ENCODE peak calls at places on chromosomes 4 and X, in eight cellular contexts. One of them, this sample, is unnamed.

GRCh38 chr4:1325176-1325480 is 21.9 kb upstream of the UVSSA start:
- DNase-seq in gastrocnemius medialis: no peak
- DNase-seq in astrocyte: no peak
- DNase-seq in astrocyte of the cerebellum: no peak
- DNase-seq in fibroblast of mammary gland: no peak
- DNase-seq in IMR-90: no peak
- DNase-seq in lower lobe of right lung: peak
- DNase-seq in fibroblast of pulmonary artery: no peak
- DNase-seq in this sample: no peak

GRCh38 chrX:131741103-131741581 is 197.3 kb downstream of the OR13H1 start:
- DNase-seq in astrocyte of the cerebellum: peak
- DNase-seq in fibroblast of mammary gland: peak
- DNase-seq in astrocyte: peak
- DNase-seq in gastrocnemius medialis: no peak
- DNase-seq in lower lobe of right lung: no peak
- DNase-seq in fibroblast of pulmonary artery: no peak
- DNase-seq in IMR-90: peak
- DNase-seq in this sample: no peak

GRCh38 chrX:9912341-9912740 is 54.8 kb upstream of the CLDN34 start:
- DNase-seq in gastrocnemius medialis: no peak
- DNase-seq in fibroblast of mammary gland: no peak
- DNase-seq in fibroblast of pulmonary artery: peak
- DNase-seq in IMR-90: peak
- DNase-seq in astrocyte of the cerebellum: no peak
- DNase-seq in lower lobe of right lung: no peak
- DNase-seq in astrocyte: peak
- DNase-seq in this sample: no peak

GRCh38 chr4:188268081-188268908 is 129.1 kb downstream of the TRIML1 start:
- DNase-seq in gastrocnemius medialis: no peak
- DNase-seq in fibroblast of mammary gland: no peak
- DNase-seq in IMR-90: no peak
- DNase-seq in lower lobe of right lung: no peak
- DNase-seq in astrocyte of the cerebellum: no peak
- DNase-seq in fibroblast of pulmonary artery: no peak
- DNase-seq in astrocyte: no peak
- DNase-seq in this sample: no peak

GRCh38 chr4:75555294-75556164 is at the start of gene ODAPH:
- DNase-seq in fibroblast of mammary gland: peak
- DNase-seq in astrocyte: peak
- DNase-seq in astrocyte of the cerebellum: peak
- DNase-seq in gastrocnemius medialis: no peak
- DNase-seq in fibroblast of pulmonary artery: no peak
- DNase-seq in IMR-90: peak
- DNase-seq in lower lobe of right lung: no peak
- DNase-seq in this sample: peak

GRCh38 chr4:136526517-136526916 is 1005.8 kb downstream of the PCDH18 start:
- DNase-seq in fibroblast of mammary gland: no peak
- DNase-seq in gastrocnemius medialis: no peak
- DNase-seq in astrocyte of the cerebellum: no peak
- DNase-seq in lower lobe of right lung: no peak
- DNase-seq in IMR-90: no peak
- DNase-seq in fibroblast of pulmonary artery: no peak
- DNase-seq in astrocyte: peak
- DNase-seq in this sample: peak

GRCh38 chr4:95637047-95637600 is 88.4 kb upstream of the UNC5C start:
- DNase-seq in IMR-90: no peak
- DNase-seq in astrocyte: peak
- DNase-seq in astrocyte of the cerebellum: peak
- DNase-seq in fibroblast of pulmonary artery: peak
- DNase-seq in fibroblast of mammary gland: peak
- DNase-seq in lower lobe of right lung: no peak
- DNase-seq in gastrocnemius medialis: no peak
- DNase-seq in this sample: no peak

GRCh38 chrX:29042341-29042740 is 455.1 kb downstream of the IL1RAPL1 start:
- DNase-seq in gastrocnemius medialis: no peak
- DNase-seq in IMR-90: no peak
- DNase-seq in lower lobe of right lung: no peak
- DNase-seq in fibroblast of mammary gland: no peak
- DNase-seq in astrocyte of the cerebellum: no peak
- DNase-seq in astrocyte: no peak
- DNase-seq in fibroblast of pulmonary artery: no peak
- DNase-seq in this sample: no peak

GRCh38 chr4:24202579-24202978 is 312.7 kb upstream of the PPARGC1A start:
- DNase-seq in astrocyte of the cerebellum: no peak
- DNase-seq in gastrocnemius medialis: no peak
- DNase-seq in astrocyte: no peak
- DNase-seq in lower lobe of right lung: no peak
- DNase-seq in IMR-90: no peak
- DNase-seq in fibroblast of pulmonary artery: no peak
- DNase-seq in fibroblast of mammary gland: no peak
- DNase-seq in this sample: no peak

GRCh38 chrX:141673946-141674345 is 24.6 kb downstream of the SPANXD start:
- DNase-seq in fibroblast of pulmonary artery: no peak
- DNase-seq in astrocyte of the cerebellum: no peak
- DNase-seq in gastrocnemius medialis: no peak
- DNase-seq in fibroblast of mammary gland: peak
- DNase-seq in astrocyte: no peak
- DNase-seq in lower lobe of right lung: no peak
- DNase-seq in IMR-90: no peak
- DNase-seq in this sample: no peak

GRCh38 chr4:98627883-98628282 is 30.5 kb downstream of the TSPAN5 start:
- DNase-seq in fibroblast of mammary gland: peak
- DNase-seq in astrocyte: peak
- DNase-seq in gastrocnemius medialis: no peak
- DNase-seq in fibroblast of pulmonary artery: peak
- DNase-seq in IMR-90: peak
- DNase-seq in lower lobe of right lung: no peak
- DNase-seq in astrocyte of the cerebellum: peak
- DNase-seq in this sample: peak

GRCh38 chrX:44903107-44903506 is 30.1 kb downstream of the KDM6A start:
- DNase-seq in astrocyte of the cerebellum: peak
- DNase-seq in gastrocnemius medialis: no peak
- DNase-seq in lower lobe of right lung: no peak
- DNase-seq in fibroblast of mammary gland: peak
- DNase-seq in astrocyte: peak
- DNase-seq in fibroblast of pulmonary artery: peak
- DNase-seq in IMR-90: peak
- DNase-seq in this sample: no peak

GRCh38 chrX:41445781-41446358 is 1.3 kb upstream of the NYX start:
- DNase-seq in astrocyte: no peak
- DNase-seq in gastrocnemius medialis: no peak
- DNase-seq in astrocyte of the cerebellum: no peak
- DNase-seq in IMR-90: no peak
- DNase-seq in fibroblast of mammary gland: no peak
- DNase-seq in lower lobe of right lung: no peak
- DNase-seq in fibroblast of pulmonary artery: no peak
- DNase-seq in this sample: no peak
- H3K4me3 ChIP-seq in astrocyte: no peak
- H3K4me3 ChIP-seq in gastrocnemius medialis: no peak
- H3K4me3 ChIP-seq in astrocyte of the cerebellum: no peak
- H3K4me3 ChIP-seq in IMR-90: no peak
- H3K4me3 ChIP-seq in fibroblast of mammary gland: no peak
- H3K4me3 ChIP-seq in lower lobe of right lung: no peak
- H3K4me3 ChIP-seq in fibroblast of pulmonary artery: no peak
- H3K4me3 ChIP-seq in this sample: no peak

DNA sequence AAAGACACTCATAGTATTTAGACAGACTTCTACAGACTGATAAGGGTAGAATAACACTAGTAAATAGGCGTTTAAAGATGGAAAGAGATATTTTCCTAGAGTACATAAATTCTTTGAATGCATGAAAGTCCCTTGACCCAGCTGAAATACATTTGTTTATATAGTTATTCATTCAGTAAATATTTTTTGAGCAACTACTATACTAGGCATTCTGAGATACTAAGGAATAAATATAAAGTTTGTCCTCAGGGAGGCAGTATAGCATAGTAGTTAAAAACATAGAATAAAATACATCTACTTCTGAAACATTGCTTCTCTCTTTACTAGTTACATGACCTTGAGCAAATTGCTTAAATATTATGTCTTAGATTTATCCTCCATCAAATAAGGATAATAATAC is 27.4 kb downstream of the HMGN5 start:
- DNase-seq in fibroblast of mammary gland: peak
- DNase-seq in gastrocnemius medialis: no peak
- DNase-seq in fibroblast of pulmonary artery: peak
- DNase-seq in astrocyte: peak
- DNase-seq in IMR-90: peak
- DNase-seq in astrocyte of the cerebellum: peak
- DNase-seq in lower lobe of right lung: no peak
- DNase-seq in this sample: no peak
- TF ChIP-seq CTCF in fibroblast of mammary gland: peak
- TF ChIP-seq CTCF in gastrocnemius medialis: no peak
- TF ChIP-seq CTCF in fibroblast of pulmonary artery: peak
- TF ChIP-seq CTCF in astrocyte: no peak
- TF ChIP-seq CTCF in IMR-90: peak
- TF ChIP-seq CTCF in astrocyte of the cerebellum: no peak
- TF ChIP-seq CTCF in lower lobe of right lung: peak
- TF ChIP-seq CTCF in this sample: no peak

DNA sequence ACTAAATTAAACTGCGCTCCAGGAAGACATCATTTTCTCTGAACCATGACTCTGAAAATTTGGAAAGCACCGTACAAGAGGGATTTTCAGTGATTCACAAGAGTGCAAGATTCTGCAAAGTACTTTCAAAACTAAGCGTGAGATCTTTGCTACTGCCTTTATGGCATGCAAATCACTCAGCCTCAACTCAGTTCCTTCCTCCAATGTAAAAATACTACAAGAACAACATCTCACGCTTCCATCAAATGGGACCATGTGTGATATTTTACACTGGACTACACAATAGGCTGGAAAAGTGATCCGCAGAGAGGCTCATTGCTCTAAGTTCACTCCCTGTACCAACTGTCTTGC is 682 bp upstream of the IL15 start:
- DNase-seq in fibroblast of mammary gland: no peak
- DNase-seq in astrocyte: no peak
- DNase-seq in lower lobe of right lung: no peak
- DNase-seq in fibroblast of pulmonary artery: no peak
- DNase-seq in gastrocnemius medialis: no peak
- DNase-seq in astrocyte of the cerebellum: no peak
- DNase-seq in IMR-90: no peak
- DNase-seq in this sample: no peak
- H3K4me3 ChIP-seq in fibroblast of mammary gland: peak
- H3K4me3 ChIP-seq in astrocyte: peak
- H3K4me3 ChIP-seq in lower lobe of right lung: peak
- H3K4me3 ChIP-seq in fibroblast of pulmonary artery: peak
- H3K4me3 ChIP-seq in gastrocnemius medialis: peak
- H3K4me3 ChIP-seq in astrocyte of the cerebellum: peak
- H3K4me3 ChIP-seq in IMR-90: peak
- H3K4me3 ChIP-seq in this sample: peak

GRCh38 chr4:5018096-5018495 is 1.2 kb downstream of the CYTL1 start:
- DNase-seq in astrocyte of the cerebellum: no peak
- DNase-seq in gastrocnemius medialis: no peak
- DNase-seq in fibroblast of mammary gland: no peak
- DNase-seq in IMR-90: peak
- DNase-seq in astrocyte: no peak
- DNase-seq in fibroblast of pulmonary artery: no peak
- DNase-seq in lower lobe of right lung: no peak
- DNase-seq in this sample: no peak
- TF ChIP-seq CTCF in astrocyte of the cerebellum: peak
- TF ChIP-seq CTCF in gastrocnemius medialis: no peak
- TF ChIP-seq CTCF in fibroblast of mammary gland: peak
- TF ChIP-seq CTCF in IMR-90: peak
- TF ChIP-seq CTCF in astrocyte: peak
- TF ChIP-seq CTCF in fibroblast of pulmonary artery: no peak
- TF ChIP-seq CTCF in lower lobe of right lung: no peak
- TF ChIP-seq CTCF in this sample: peak

GRCh38 chr4:40199179-40199670 is 2.4 kb downstream of the RHOH start:
- DNase-seq in IMR-90: no peak
- DNase-seq in fibroblast of pulmonary artery: no peak
- DNase-seq in astrocyte of the cerebellum: no peak
- DNase-seq in lower lobe of right lung: no peak
- DNase-seq in astrocyte: no peak
- DNase-seq in gastrocnemius medialis: no peak
- DNase-seq in fibroblast of mammary gland: no peak
- DNase-seq in this sample: no peak

GRCh38 chr4:40199999-40200880 is 3.4 kb downstream of the RHOH start:
- DNase-seq in fibroblast of mammary gland: peak
- DNase-seq in astrocyte of the cerebellum: peak
- DNase-seq in fibroblast of pulmonary artery: no peak
- DNase-seq in astrocyte: peak
- DNase-seq in gastrocnemius medialis: no peak
- DNase-seq in lower lobe of right lung: no peak
- DNase-seq in IMR-90: peak
- DNase-seq in this sample: no peak

GRCh38 chr4:40201898-40202297 is 5.1 kb downstream of the RHOH start:
- DNase-seq in astrocyte of the cerebellum: no peak
- DNase-seq in fibroblast of pulmonary artery: no peak
- DNase-seq in gastrocnemius medialis: no peak
- DNase-seq in IMR-90: no peak
- DNase-seq in lower lobe of right lung: no peak
- DNase-seq in fibroblast of mammary gland: no peak
- DNase-seq in astrocyte: no peak
- DNase-seq in this sample: no peak

GRCh38 chr4:40202474-40202873 is 5.6 kb downstream of the RHOH start:
- DNase-seq in astrocyte of the cerebellum: no peak
- DNase-seq in lower lobe of right lung: no peak
- DNase-seq in IMR-90: no peak
- DNase-seq in fibroblast of pulmonary artery: no peak
- DNase-seq in fibroblast of mammary gland: no peak
- DNase-seq in astrocyte: no peak
- DNase-seq in gastrocnemius medialis: no peak
- DNase-seq in this sample: no peak

GRCh38 chr4:40200881-40201797 is 4.3 kb downstream of the RHOH start:
- DNase-seq in astrocyte: peak
- DNase-seq in IMR-90: peak
- DNase-seq in gastrocnemius medialis: no peak
- DNase-seq in astrocyte of the cerebellum: no peak
- DNase-seq in fibroblast of pulmonary artery: no peak
- DNase-seq in fibroblast of mammary gland: peak
- DNase-seq in lower lobe of right lung: no peak
- DNase-seq in this sample: no peak
- H3K4me3 ChIP-seq in astrocyte: no peak
- H3K4me3 ChIP-seq in IMR-90: no peak
- H3K4me3 ChIP-seq in gastrocnemius medialis: no peak
- H3K4me3 ChIP-seq in astrocyte of the cerebellum: no peak
- H3K4me3 ChIP-seq in fibroblast of pulmonary artery: no peak
- H3K4me3 ChIP-seq in fibroblast of mammary gland: no peak
- H3K4me3 ChIP-seq in lower lobe of right lung: peak
- H3K4me3 ChIP-seq in this sample: no peak

DNA sequence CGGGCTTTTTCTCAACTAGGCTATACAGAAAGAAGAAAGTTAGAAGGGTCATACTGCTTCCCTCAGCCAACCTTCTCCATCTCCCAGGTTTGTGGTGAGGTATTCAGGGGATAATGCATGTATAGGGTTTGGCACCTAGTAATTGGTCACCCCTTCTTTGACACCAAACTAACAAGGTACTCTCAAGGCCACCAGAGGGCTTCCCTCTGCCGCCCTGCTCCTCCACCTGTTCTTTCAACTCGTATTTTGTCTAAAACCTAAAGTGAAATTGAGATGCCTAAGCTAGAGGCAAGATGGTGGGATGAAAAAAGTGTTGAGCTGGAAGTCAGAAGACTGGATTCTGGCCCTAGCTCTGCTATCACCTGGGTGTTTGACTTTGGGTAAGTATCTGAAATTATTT is 22.0 kb downstream of the CT47C1 start:
- DNase-seq in fibroblast of mammary gland: no peak
- DNase-seq in astrocyte: no peak
- DNase-seq in lower lobe of right lung: no peak
- DNase-seq in astrocyte of the cerebellum: no peak
- DNase-seq in fibroblast of pulmonary artery: no peak
- DNase-seq in IMR-90: no peak
- DNase-seq in gastrocnemius medialis: no peak
- DNase-seq in this sample: no peak
- TF ChIP-seq CTCF in fibroblast of mammary gland: no peak
- TF ChIP-seq CTCF in astrocyte: no peak
- TF ChIP-seq CTCF in lower lobe of right lung: no peak
- TF ChIP-seq CTCF in astrocyte of the cerebellum: no peak
- TF ChIP-seq CTCF in fibroblast of pulmonary artery: no peak
- TF ChIP-seq CTCF in IMR-90: no peak
- TF ChIP-seq CTCF in gastrocnemius medialis: no peak
- TF ChIP-seq CTCF in this sample: no peak

This sample was measured in epithelial cell of proximal tubule.